ENCODE peak calls at places on chromosomes 2 and 18, in five cellular contexts. Z is upper lobe of right lung, A is tibial artery, J is tibial nerve, U is HFF-Myc. M is an unnamed sample.

GRCh38 chr2:5729426-5729825 is 37.2 kb downstream of the SOX11 start:
- DNase-seq in Z (no peak), A (no peak), J (no peak), U (no peak), M (no peak)

GRCh38 chr2:226971770-226972169 is 135.9 kb downstream of the RHBDD1 start:
- DNase-seq in Z (no peak), A (no peak), J (no peak), U (no peak), M (no peak)

GRCh38 chr2:169034984-169035544 is 3.9 kb upstream of the ABCB11 start:
- DNase-seq in Z (no peak), A (no peak), J (no peak), U (no peak), M (no peak)

GRCh38 chr2:40244251-40245010 is 207.5 kb downstream of the SLC8A1 start:
- DNase-seq in Z (no peak), A (peak; percentile 82), J (peak; percentile 57), U (no peak), M (peak; percentile 74)

GRCh38 chr18:22701326-22701725 is 231.8 kb upstream of the RBBP8 start:
- DNase-seq in Z (no peak), A (no peak), J (no peak), U (no peak), M (no peak)

GRCh38 chr2:225932741-225933413 is 533.4 kb downstream of the NYAP2 start:
- DNase-seq in Z (no peak), A (no peak), J (no peak), U (no peak), M (no peak)

GRCh38 chr2:98664323-98664722 is 55.9 kb downstream of the UNC50 start:
- DNase-seq in Z (no peak), A (no peak), J (no peak), U (no peak), M (peak; percentile 25)

GRCh38 chr2:127149384-127149783 is 42.4 kb upstream of the BIN1 start:
- DNase-seq in Z (no peak), A (no peak), J (no peak), U (peak; percentile 82), M (peak; percentile 96)

GRCh38 chr18:43542016-43542415 is 264.7 kb upstream of the SYT4 start:
- DNase-seq in Z (no peak), A (no peak), J (no peak), U (no peak), M (no peak)

GRCh38 chr2:69013837-69014796 is 1.1 kb downstream of the ANTXR1 start:
- DNase-seq in Z (no peak), A (no peak), J (no peak), U (no peak), M (peak; percentile 67)
- TF ChIP-seq CTCF in Z (no peak), A (peak; percentile 24), J (no peak), U (no peak), M (peak; percentile 44)

DNA sequence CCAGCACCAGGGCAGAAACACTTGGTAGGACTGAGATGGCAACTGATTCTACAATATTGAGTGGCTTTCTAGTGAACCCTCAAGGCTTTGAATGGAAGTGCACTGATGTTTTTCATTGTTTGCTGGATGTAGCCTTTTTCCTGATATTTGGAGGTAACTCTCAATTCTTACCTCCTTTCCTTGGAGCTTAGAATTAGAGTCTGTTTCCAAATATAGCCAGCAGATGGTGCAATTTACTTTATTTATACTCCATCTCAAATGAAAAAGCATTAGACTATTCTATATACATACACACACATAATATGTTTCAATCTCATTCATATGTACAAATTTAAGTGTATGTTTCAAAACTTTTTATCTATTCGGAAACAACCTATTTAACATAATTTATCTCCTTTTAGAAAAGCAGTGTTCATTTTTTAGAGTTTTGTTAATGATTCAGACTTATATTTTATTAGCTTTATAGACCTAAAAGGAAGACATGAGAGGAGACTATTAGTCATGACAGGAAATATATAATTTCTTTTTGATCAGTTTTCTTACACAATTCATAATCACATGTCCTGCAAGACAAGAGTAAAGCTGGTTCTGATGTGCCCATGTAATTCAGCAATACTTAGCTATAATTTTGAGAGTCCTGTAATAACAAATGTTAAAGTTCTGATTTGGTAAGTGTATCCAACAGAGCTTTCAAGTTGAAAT is 124.8 kb downstream of the NUP35 start:
- DNase-seq in Z (no peak), A (no peak), J (no peak), U (peak; percentile 12), M (peak; percentile 33)
- TF ChIP-seq CTCF in Z (peak; percentile 54), A (peak; percentile 27), J (peak; percentile 23), U (no peak), M (peak; percentile 61)

GRCh38 chr2:31294230-31294629 is 60.3 kb downstream of the EHD3 start:
- DNase-seq in Z (no peak), A (no peak), J (no peak), U (no peak), M (no peak)
- TF ChIP-seq CTCF in Z (no peak), A (no peak), J (no peak), U (no peak), M (no peak)

DNA sequence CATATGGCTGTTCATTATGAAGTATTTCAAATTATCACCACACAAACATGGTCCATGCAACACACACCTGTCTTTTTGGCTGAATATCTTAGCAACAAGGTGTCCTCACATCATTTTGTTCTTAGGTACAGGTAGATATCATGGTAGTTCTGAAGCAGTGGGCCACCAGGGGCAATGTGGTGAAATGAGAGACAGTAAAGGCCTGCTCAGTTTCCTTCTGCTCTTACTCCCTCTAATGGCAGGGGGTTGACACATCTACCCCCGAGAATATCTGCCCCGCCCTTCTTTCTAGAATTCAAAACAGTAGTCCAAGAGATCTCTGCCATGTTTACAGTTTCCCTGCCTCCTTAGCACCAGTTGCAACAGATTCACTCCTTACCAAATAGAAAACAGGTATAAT is 147.0 kb upstream of the KLHL14 start:
- DNase-seq in Z (no peak), A (no peak), J (no peak), U (no peak), M (no peak)
- TF ChIP-seq CTCF in Z (peak; percentile 7), A (no peak), J (peak; percentile 15), U (peak; percentile 16), M (peak; percentile 23)

DNA sequence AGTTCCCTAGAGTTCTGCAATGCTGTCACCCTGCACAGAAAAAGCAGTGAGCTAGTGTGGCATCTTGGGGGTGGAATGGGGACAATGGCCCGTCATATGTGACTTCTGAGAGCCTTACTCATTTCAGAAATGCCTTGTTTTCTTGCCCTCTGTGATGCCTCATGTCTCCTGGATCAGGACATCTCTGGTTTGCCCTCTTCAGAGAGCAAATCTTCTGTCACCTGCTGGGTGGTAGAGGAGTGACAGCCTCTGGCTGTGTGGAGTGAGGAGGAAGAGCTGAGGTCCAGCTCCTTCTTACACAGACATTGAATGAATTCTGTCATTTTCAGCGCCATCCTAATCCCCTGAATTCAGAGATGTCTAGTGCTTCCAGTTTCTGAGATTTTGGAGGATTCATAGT is 55.6 kb upstream of the PHLPP1 start:
- DNase-seq in Z (no peak), A (no peak), J (no peak), U (no peak), M (no peak)
- TF ChIP-seq CTCF in Z (no peak), A (no peak), J (no peak), U (no peak), M (no peak)

GRCh38 chr2:150588210-150588870 is 100.9 kb upstream of the RND3 start:
- DNase-seq in Z (no peak), A (no peak), J (no peak), U (no peak), M (peak; percentile 53)

GRCh38 chr2:150594299-150594698 is 106.8 kb upstream of the RND3 start:
- DNase-seq in Z (no peak), A (no peak), J (no peak), U (no peak), M (no peak)

GRCh38 chr2:150589760-150590159 is 102.3 kb upstream of the RND3 start:
- DNase-seq in Z (no peak), A (no peak), J (no peak), U (no peak), M (no peak)

GRCh38 chr2:150596071-150596470 is 108.6 kb upstream of the RND3 start:
- DNase-seq in Z (no peak), A (no peak), J (no peak), U (no peak), M (peak; percentile 91)

GRCh38 chr2:150591901-150592300 is 104.4 kb upstream of the RND3 start:
- DNase-seq in Z (no peak), A (no peak), J (no peak), U (no peak), M (no peak)
- TF ChIP-seq CTCF in Z (no peak), A (no peak), J (no peak), U (no peak), M (no peak)

GRCh38 chr2:209592106-209592505 is 168.3 kb downstream of the MAP2 start:
- DNase-seq in Z (no peak), A (no peak), J (no peak), U (no peak), M (no peak)
- TF ChIP-seq CTCF in Z (no peak), A (no peak), J (no peak), U (no peak), M (no peak)

GRCh38 chr2:232593931-232594330 is 39.5 kb upstream of the EFHD1 start:
- DNase-seq in Z (no peak), A (no peak), J (no peak), U (no peak), M (no peak)

GRCh38 chr2:232588031-232588430 is 37.5 kb downstream of the EIF4E2 start:
- DNase-seq in Z (no peak), A (peak; percentile 56), J (no peak), U (no peak), M (no peak)

GRCh38 chr2:232588680-232589585 is 38.4 kb downstream of the EIF4E2 start:
- DNase-seq in Z (peak; percentile 72), A (peak; percentile 74), J (no peak), U (peak; percentile 48), M (peak; percentile 84)

GRCh38 chr2:232597362-232598079 is 35.9 kb upstream of the EFHD1 start:
- DNase-seq in Z (no peak), A (no peak), J (no peak), U (no peak), M (no peak)

GRCh38 chr2:232592687-232593407 is 40.6 kb upstream of the EFHD1 start:
- DNase-seq in Z (no peak), A (peak; percentile 27), J (no peak), U (peak; percentile 52), M (peak; percentile 90)
- TF ChIP-seq CTCF in Z (no peak), A (no peak), J (no peak), U (peak; percentile 5), M (peak; percentile 31)

DNA sequence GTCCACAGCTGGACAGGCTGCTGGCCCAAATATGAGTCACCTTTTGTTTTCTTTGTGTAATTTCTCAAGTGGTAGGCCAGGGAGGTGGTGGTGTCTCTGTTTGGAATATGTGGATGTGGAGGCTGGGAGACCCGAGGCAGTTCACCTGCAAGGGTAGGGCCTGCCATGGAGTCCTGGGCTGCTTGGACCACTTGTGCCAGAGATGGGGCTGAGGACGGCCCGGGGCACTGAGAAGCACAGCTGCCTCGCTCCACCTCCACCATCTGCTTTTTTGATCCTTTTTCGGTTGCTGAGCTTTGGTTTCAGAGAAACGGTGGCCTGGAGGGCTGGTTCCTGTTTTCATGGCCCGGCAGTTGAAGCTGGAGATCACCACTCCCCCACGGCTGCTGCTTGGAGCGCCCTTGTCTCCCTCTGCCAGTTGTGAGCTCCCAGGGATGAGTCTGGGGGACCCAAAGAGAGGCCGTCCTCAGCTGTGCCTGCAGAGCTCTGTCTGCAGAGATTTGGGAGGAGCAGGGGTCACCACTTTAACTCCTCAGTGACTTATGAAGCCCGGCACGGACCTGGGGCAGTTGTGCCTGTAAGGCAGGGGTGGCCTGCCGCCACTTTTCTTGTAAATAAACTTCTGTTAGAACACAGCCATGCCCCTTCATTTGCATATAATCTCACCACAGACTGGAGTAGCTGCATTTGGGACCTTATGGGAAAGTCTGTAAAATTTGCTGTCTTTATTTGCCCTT is 67.6 kb upstream of the MCFD2 start:
- DNase-seq in Z (no peak), A (no peak), J (no peak), U (no peak), M (peak; percentile 56)
- TF ChIP-seq CTCF in Z (no peak), A (no peak), J (no peak), U (no peak), M (no peak)

M was measured in AG10803.